ENCODE peak calls at places on chromosomes 11 and 22, in ten cellular contexts. T, W, Q, M, J, X, F, D, C and A are unnamed samples.

GRCh38 chr11:46075168-46075567 is 46.1 kb downstream of the PHF21A start:
- DNase-seq in T (no peak), W (peak), Q (peak), M (peak), J (no peak), X (no peak), F (no peak), D (no peak), C (no peak), A (peak)

GRCh38 chr11:85815186-85815911 is 4.4 kb upstream of the SYTL2 start:
- DNase-seq in T (no peak), W (peak), Q (peak), M (peak), J (no peak), X (no peak), F (no peak), D (no peak), C (no peak), A (peak)

GRCh38 chr11:65362320-65362931 is 7.9 kb downstream of the TIGD3 start:
- DNase-seq in T (no peak), W (no peak), Q (no peak), M (no peak), J (no peak), X (no peak), F (no peak), D (no peak), C (no peak), A (no peak)

GRCh38 chr11:105230586-105230985 is 91.0 kb upstream of the CARD18 start:
- DNase-seq in T (no peak), W (peak), Q (no peak), M (peak), J (no peak), X (no peak), F (no peak), D (no peak), C (no peak), A (no peak)

GRCh38 chr11:17812286-17813187 is 78.0 kb downstream of the KCNC1 start:
- DNase-seq in T (no peak), W (no peak), Q (no peak), M (no peak), J (no peak), X (no peak), F (no peak), D (no peak), C (no peak), A (no peak)

GRCh38 chr11:10317281-10317755 is 12.4 kb downstream of the ADM start:
- DNase-seq in T (no peak), W (no peak), Q (no peak), M (no peak), J (no peak), X (no peak), F (no peak), D (no peak), C (no peak), A (no peak)

GRCh38 chr11:36266767-36267166 is 22.5 kb downstream of the COMMD9 start:
- DNase-seq in T (no peak), W (no peak), Q (no peak), M (no peak), J (no peak), X (no peak), F (no peak), D (no peak), C (no peak), A (peak)

GRCh38 chr11:9264381-9265210 is 554 bp downstream of the DENND5A start:
- DNase-seq in T (peak), W (peak), Q (no peak), M (peak), J (no peak), X (no peak), F (peak), D (peak), C (peak), A (peak)

GRCh38 chr11:6353367-6353987 is 33.2 kb upstream of the CAVIN3 start:
- DNase-seq in T (peak), W (peak), Q (no peak), M (peak), J (peak), X (peak), F (no peak), D (peak), C (peak), A (peak)

GRCh38 chr22:46105494-46106278 is 44.6 kb upstream of the PPARA start:
- DNase-seq in T (no peak), W (peak), Q (no peak), M (peak), J (no peak), X (no peak), F (peak), D (no peak), C (no peak), A (peak)

GRCh38 chr11:96256604-96257003 is 86.4 kb downstream of the MAML2 start:
- DNase-seq in T (no peak), W (peak), Q (no peak), M (no peak), J (no peak), X (no peak), F (no peak), D (no peak), C (no peak), A (no peak)

GRCh38 chr11:108269583-108269982 is 46.7 kb downstream of the ATM start:
- DNase-seq in T (no peak), W (no peak), Q (no peak), M (no peak), J (no peak), X (no peak), F (no peak), D (no peak), C (no peak), A (no peak)

GRCh38 chr11:79447039-79447438 is 6.2 kb upstream of the TENM4 start:
- DNase-seq in T (no peak), W (no peak), Q (no peak), M (no peak), J (no peak), X (no peak), F (no peak), D (no peak), C (no peak), A (no peak)

GRCh38 chr11:125235006-125235405 is 70.5 kb downstream of the PKNOX2 start:
- DNase-seq in T (no peak), W (no peak), Q (no peak), M (no peak), J (no peak), X (no peak), F (no peak), D (no peak), C (no peak), A (no peak)

GRCh38 chr11:65403607-65404121 is 17.2 kb downstream of the FRMD8 start:
- DNase-seq in T (no peak), W (no peak), Q (no peak), M (no peak), J (no peak), X (no peak), F (no peak), D (no peak), C (peak), A (peak)